ENCODE peak calls at places on chromosomes 16 and 17, in seven cellular contexts. One of them, this sample, is unnamed. For H3K9me2, the result is how much of the 10 kb centered on the place peaks cover.

GRCh38 chr16:14070877-14071575 is at the start of gene MRTFB:
- DNase-seq in MM.1S: peak
- DNase-seq in HCT116: peak
- DNase-seq in GM23248: peak
- DNase-seq in hepatocyte: peak
- DNase-seq in PC-3: peak
- DNase-seq in GM23338: peak
- DNase-seq in this sample: peak

GRCh38 chr17:54944796-54945195 is 23.7 kb downstream of the COX11 start:
- DNase-seq in GM23338: no peak
- DNase-seq in HCT116: no peak
- DNase-seq in PC-3: no peak
- DNase-seq in hepatocyte: no peak
- DNase-seq in GM23248: peak
- DNase-seq in MM.1S: no peak
- DNase-seq in this sample: no peak

GRCh38 chr17:35842239-35842638 is 26.5 kb downstream of the HEATR9 start:
- DNase-seq in PC-3: no peak
- DNase-seq in GM23338: no peak
- DNase-seq in MM.1S: no peak
- DNase-seq in hepatocyte: no peak
- DNase-seq in GM23248: no peak
- DNase-seq in HCT116: no peak
- DNase-seq in this sample: no peak

GRCh38 chr17:42920106-42920900 is 19.7 kb downstream of the G6PC1 start:
- DNase-seq in MM.1S: peak
- DNase-seq in PC-3: no peak
- DNase-seq in hepatocyte: peak
- DNase-seq in GM23338: no peak
- DNase-seq in GM23248: no peak
- DNase-seq in HCT116: no peak
- DNase-seq in this sample: no peak

GRCh38 chr17:9371019-9371418 is 204.6 kb downstream of the STX8 start:
- DNase-seq in GM23248: peak
- DNase-seq in MM.1S: no peak
- DNase-seq in HCT116: peak
- DNase-seq in hepatocyte: no peak
- DNase-seq in GM23338: no peak
- DNase-seq in PC-3: peak
- DNase-seq in this sample: peak

GRCh38 chr17:81043725-81044427 is 8.9 kb downstream of the BAIAP2 start:
- DNase-seq in hepatocyte: peak
- DNase-seq in HCT116: peak
- DNase-seq in GM23248: no peak
- DNase-seq in MM.1S: no peak
- DNase-seq in PC-3: peak
- DNase-seq in GM23338: peak
- DNase-seq in this sample: peak

GRCh38 chr17:77177002-77177401 is 36.2 kb downstream of the SEC14L1 start:
- DNase-seq in PC-3: no peak
- DNase-seq in HCT116: no peak
- DNase-seq in GM23248: no peak
- DNase-seq in GM23338: no peak
- DNase-seq in MM.1S: no peak
- DNase-seq in hepatocyte: no peak
- DNase-seq in this sample: no peak

GRCh38 chr16:67147437-67148140 is 3.2 kb downstream of the B3GNT9 start:
- DNase-seq in PC-3: no peak
- DNase-seq in hepatocyte: no peak
- DNase-seq in GM23248: no peak
- DNase-seq in GM23338: no peak
- DNase-seq in HCT116: no peak
- DNase-seq in MM.1S: no peak
- DNase-seq in this sample: no peak

GRCh38 chr17:7856081-7856791 is 1.1 kb downstream of the NAA38 start:
- DNase-seq in MM.1S: peak
- DNase-seq in PC-3: peak
- DNase-seq in hepatocyte: peak
- DNase-seq in GM23338: no peak
- DNase-seq in HCT116: no peak
- DNase-seq in GM23248: peak
- DNase-seq in this sample: no peak

GRCh38 chr16:28057949-28058348 is 5.6 kb downstream of the GSG1L start:
- DNase-seq in PC-3: no peak
- DNase-seq in GM23338: no peak
- DNase-seq in hepatocyte: no peak
- DNase-seq in HCT116: no peak
- DNase-seq in GM23248: no peak
- DNase-seq in MM.1S: no peak
- DNase-seq in this sample: no peak

GRCh38 chr17:38868095-38868967 is 1.5 kb upstream of the LASP1 start:
- DNase-seq in HCT116: no peak
- DNase-seq in GM23248: peak
- DNase-seq in MM.1S: peak
- DNase-seq in hepatocyte: peak
- DNase-seq in GM23338: peak
- DNase-seq in PC-3: no peak
- DNase-seq in this sample: peak

GRCh38 chr16:57935904-57936303 is 35.0 kb downstream of the CNGB1 start:
- DNase-seq in GM23338: no peak
- DNase-seq in MM.1S: no peak
- DNase-seq in HCT116: no peak
- DNase-seq in hepatocyte: no peak
- DNase-seq in GM23248: no peak
- DNase-seq in PC-3: no peak
- DNase-seq in this sample: no peak

DNA sequence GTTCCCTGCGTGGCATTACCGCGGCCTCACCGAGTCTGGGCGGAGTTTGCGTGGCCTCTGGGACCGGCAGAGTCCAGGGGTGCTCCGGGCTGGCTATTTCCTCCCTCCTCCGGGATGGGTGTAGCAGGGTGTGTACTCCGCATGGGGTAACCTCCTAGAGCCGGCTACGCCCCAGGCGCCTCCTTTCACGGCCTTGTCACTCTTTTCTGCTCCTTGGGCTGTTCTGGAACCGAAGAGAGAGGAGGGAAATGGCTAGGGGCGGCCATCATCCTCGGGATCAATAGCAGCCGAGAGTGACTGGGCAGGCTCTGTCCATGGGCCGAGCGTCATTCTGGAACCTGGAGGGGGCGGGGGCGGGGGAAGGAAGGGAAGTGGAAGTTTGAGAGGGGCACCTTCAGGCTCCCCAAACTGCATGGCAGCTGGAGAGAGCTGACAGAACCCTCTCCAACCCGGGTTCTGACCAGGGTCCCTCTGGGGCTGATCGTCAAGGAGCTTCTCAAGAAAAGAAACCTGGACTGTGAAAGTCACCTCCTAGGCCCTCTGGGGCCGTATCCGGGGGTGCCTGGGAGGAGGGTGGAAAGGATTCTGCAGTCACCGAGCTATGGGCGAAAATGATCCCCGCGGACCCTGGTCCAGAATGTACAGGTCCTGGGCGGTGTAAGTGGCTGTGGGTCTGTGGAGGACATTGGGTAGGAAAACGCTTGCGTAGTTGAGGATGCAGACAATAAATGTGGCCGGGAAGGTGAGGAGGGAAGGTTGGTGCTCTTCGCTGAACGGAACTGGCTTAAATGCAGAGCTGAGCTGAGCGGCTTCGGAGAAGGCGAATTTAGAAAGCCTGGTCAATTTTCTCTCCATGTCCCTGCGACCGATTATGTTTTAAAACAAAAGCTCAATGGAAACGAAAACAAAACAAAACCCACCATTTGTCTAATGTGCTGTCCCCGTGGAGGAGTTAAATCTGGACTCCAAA is 3.8 kb upstream of the LHX1 start:
- DNase-seq in MM.1S: no peak
- DNase-seq in GM23338: peak
- DNase-seq in GM23248: no peak
- DNase-seq in HCT116: no peak
- DNase-seq in hepatocyte: no peak
- DNase-seq in PC-3: no peak
- DNase-seq in this sample: no peak
- TF ChIP-seq EZH2 in MM.1S: no peak
- TF ChIP-seq EZH2 in GM23338: peak
- TF ChIP-seq EZH2 in GM23248: peak
- TF ChIP-seq EZH2 in HCT116: no peak
- TF ChIP-seq EZH2 in hepatocyte: peak
- TF ChIP-seq EZH2 in PC-3: no peak
- TF ChIP-seq EZH2 in this sample: no peak

DNA sequence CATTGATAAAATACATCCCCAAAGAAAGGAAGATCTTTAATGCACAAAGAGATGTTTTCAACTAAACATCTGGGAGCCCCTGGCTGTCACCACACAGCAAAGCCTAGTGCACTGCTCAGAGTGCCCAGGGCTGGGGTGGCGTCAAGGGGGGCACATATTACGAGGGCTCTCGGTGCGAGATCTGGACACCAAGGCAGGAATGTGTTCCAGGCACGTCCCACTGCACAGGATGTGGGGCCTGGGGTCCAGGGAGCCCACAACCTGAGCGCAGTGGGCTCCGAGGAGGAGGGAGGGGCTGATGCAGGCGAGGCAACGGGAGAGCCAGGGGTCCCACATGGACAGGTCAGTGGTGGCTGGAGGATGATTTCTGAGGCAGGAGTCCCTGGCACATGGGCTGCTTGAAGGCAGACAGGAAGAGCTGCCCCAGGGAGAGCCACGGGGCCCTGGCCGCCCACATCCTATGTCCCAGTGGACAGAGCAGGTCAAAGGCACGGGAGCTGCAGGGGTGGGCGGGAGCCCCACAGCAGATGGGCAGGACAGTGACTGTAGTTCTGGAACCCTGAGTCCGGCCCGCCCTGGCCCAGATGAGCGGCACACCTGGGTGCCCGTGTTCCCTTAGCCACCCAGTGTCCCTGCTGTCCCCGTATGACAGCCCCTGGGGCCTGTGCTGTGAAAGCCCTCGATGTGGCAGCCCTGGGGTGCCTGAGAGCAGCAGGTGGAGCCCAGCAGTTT is 56.4 kb downstream of the ZNF778 start:
- DNase-seq in PC-3: no peak
- DNase-seq in MM.1S: no peak
- DNase-seq in hepatocyte: no peak
- DNase-seq in GM23338: no peak
- DNase-seq in GM23248: no peak
- DNase-seq in HCT116: no peak
- DNase-seq in this sample: no peak
- H3K9me2 ChIP-seq in PC-3: under half
- H3K9me2 ChIP-seq in MM.1S: under half
- H3K9me2 ChIP-seq in hepatocyte: under half
- H3K9me2 ChIP-seq in GM23338: under half
- H3K9me2 ChIP-seq in GM23248: under half
- H3K9me2 ChIP-seq in HCT116: under half
- H3K9me2 ChIP-seq in this sample: under half

GRCh38 chr17:79798296-79799173 is 1.7 kb upstream of the CBX8 start:
- DNase-seq in PC-3: no peak
- DNase-seq in MM.1S: no peak
- DNase-seq in hepatocyte: peak
- DNase-seq in HCT116: no peak
- DNase-seq in GM23338: peak
- DNase-seq in GM23248: peak
- DNase-seq in this sample: peak

GRCh38 chr17:79799174-79799537 is 2.3 kb upstream of the CBX8 start:
- DNase-seq in HCT116: no peak
- DNase-seq in GM23338: no peak
- DNase-seq in GM23248: no peak
- DNase-seq in hepatocyte: no peak
- DNase-seq in PC-3: no peak
- DNase-seq in MM.1S: no peak
- DNase-seq in this sample: no peak

GRCh38 chr17:79801156-79802038 is 4.5 kb upstream of the CBX8 start:
- DNase-seq in MM.1S: no peak
- DNase-seq in HCT116: peak
- DNase-seq in PC-3: peak
- DNase-seq in hepatocyte: peak
- DNase-seq in GM23248: peak
- DNase-seq in GM23338: peak
- DNase-seq in this sample: no peak

GRCh38 chr17:79800325-79801155 is 3.7 kb upstream of the CBX8 start:
- DNase-seq in HCT116: peak
- DNase-seq in PC-3: peak
- DNase-seq in MM.1S: no peak
- DNase-seq in GM23248: peak
- DNase-seq in GM23338: peak
- DNase-seq in hepatocyte: peak
- DNase-seq in this sample: peak

GRCh38 chr17:79799538-79800324 is 2.9 kb upstream of the CBX8 start:
- DNase-seq in HCT116: no peak
- DNase-seq in GM23338: no peak
- DNase-seq in PC-3: no peak
- DNase-seq in hepatocyte: no peak
- DNase-seq in GM23248: peak
- DNase-seq in MM.1S: no peak
- DNase-seq in this sample: no peak
- TF ChIP-seq EZH2 in HCT116: no peak
- TF ChIP-seq EZH2 in GM23338: peak
- TF ChIP-seq EZH2 in PC-3: peak
- TF ChIP-seq EZH2 in hepatocyte: peak
- TF ChIP-seq EZH2 in GM23248: peak
- TF ChIP-seq EZH2 in MM.1S: peak
- TF ChIP-seq EZH2 in this sample: no peak

DNA sequence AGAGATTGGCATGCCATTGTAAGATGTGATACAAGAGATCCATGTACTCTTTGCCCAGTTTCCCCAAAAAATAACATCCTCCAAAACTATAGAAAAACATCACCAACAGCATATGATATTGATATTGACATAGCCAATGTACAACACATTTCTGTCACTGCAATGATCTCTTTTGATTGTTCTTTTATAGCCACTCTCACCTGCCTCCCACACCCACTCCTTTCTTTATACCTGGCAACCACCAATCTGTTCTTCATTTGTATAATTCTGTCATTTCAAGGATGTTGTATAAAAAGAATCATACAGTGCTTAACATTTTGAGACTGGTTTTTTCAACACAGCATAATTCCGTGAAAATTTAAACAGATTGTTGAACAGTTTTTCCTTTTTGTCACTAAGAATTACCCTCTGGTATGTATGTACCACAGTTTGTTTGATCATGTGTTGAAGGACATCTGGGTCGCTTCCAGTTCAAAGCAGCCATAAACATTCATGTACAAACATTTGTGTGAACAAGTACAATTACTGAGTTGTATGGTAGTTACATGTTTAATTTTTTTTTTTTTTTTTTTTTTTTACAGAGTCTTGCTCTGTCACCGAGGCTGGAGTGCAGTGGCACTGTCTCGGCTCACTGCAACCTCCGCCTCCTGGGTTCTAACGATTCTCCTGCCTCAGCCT is 9.9 kb downstream of the KRTAP9-1 start:
- DNase-seq in GM23248: no peak
- DNase-seq in PC-3: no peak
- DNase-seq in HCT116: no peak
- DNase-seq in GM23338: no peak
- DNase-seq in hepatocyte: no peak
- DNase-seq in MM.1S: no peak
- DNase-seq in this sample: no peak
- H3K9me2 ChIP-seq in GM23248: under half
- H3K9me2 ChIP-seq in PC-3: under half
- H3K9me2 ChIP-seq in HCT116: under half
- H3K9me2 ChIP-seq in GM23338: under half
- H3K9me2 ChIP-seq in hepatocyte: under half
- H3K9me2 ChIP-seq in MM.1S: under half
- H3K9me2 ChIP-seq in this sample: under half

This sample was measured in PC-9.